ENCODE peak calls at places on chromosomes 5 and 9, in seven cellular contexts. D is cardiac muscle cell, L is mesenteric fat pad, J is activated T-cell treated with anti-CD3 and anti-CD28 coated beads for 1 hour, F is A549, U is fibroblast of gingiva, Y is PC-3. N is an unnamed sample.

GRCh38 chr9:91500509-91501011 is 76.9 kb upstream of the NFIL3 start:
- DNase-seq in J (no peak), L (no peak), F (peak; percentile 75), U (no peak), D (no peak), Y (peak; percentile 69), N (no peak)

GRCh38 chr5:93249651-93250289 is 331.2 kb downstream of the NR2F1-AS1 start:
- DNase-seq in D (no peak), L (no peak), J (no peak), F (no peak), U (no peak), Y (peak; percentile 76), N (no peak)

GRCh38 chr5:87121315-87122170 is 146.1 kb upstream of the RASA1 start:
- DNase-seq in Y (peak; percentile 96), F (peak; percentile 10), D (no peak), U (peak; percentile 75), J (no peak), L (no peak), N (no peak)

GRCh38 chr5:775960-776861 is 8.3 kb downstream of the ZDHHC11B start:
- DNase-seq in Y (no peak), U (no peak), L (peak; percentile 95), J (no peak), F (no peak), D (no peak), N (no peak)

GRCh38 chr9:91089405-91090131 is 272.1 kb downstream of the AUH start:
- DNase-seq in J (no peak), L (no peak), F (no peak), U (peak; percentile 68), D (peak; percentile 63), Y (peak; percentile 64), N (no peak)

GRCh38 chr9:87862536-87863268 is 20.0 kb upstream of the SPATA31E1 start:
- DNase-seq in F (peak; percentile 47), J (no peak), U (peak; percentile 49), L (no peak), D (no peak), Y (peak; percentile 73), N (no peak)

GRCh38 chr5:145189786-145190185 is 645.4 kb downstream of the PRELID2 start:
- DNase-seq in J (no peak), L (no peak), Y (no peak), F (no peak), U (no peak), D (no peak), N (no peak)

GRCh38 chr5:156473271-156473935 is 146.4 kb downstream of the SGCD start:
- DNase-seq in U (peak; percentile 15), F (no peak), L (no peak), Y (no peak), D (no peak), J (no peak), N (no peak)

GRCh38 chr5:73901045-73901444 is 275.0 kb downstream of the ARHGEF28 start:
- DNase-seq in Y (no peak), U (peak; percentile 50), D (no peak), L (no peak), F (peak; percentile 79), J (no peak), N (no peak)

GRCh38 chr5:151086905-151087360 is 6.1 kb upstream of the TNIP1 start:
- DNase-seq in F (no peak), D (no peak), U (no peak), J (peak; percentile 45), Y (no peak), L (no peak), N (no peak)

GRCh38 chr9:124280176-124280691 is 22.5 kb downstream of the NEK6 start:
- DNase-seq in F (no peak), D (no peak), L (no peak), U (peak; percentile 78), Y (peak; percentile 25), J (no peak), N (no peak)

GRCh38 chr5:74272019-74272775 is 368.3 kb downstream of the ENC1 start:
- DNase-seq in U (peak; percentile 10), L (no peak), F (no peak), Y (peak; percentile 51), D (no peak), J (no peak), N (peak; percentile 26)

GRCh38 chr5:95704150-95704549 is 21.4 kb upstream of the SPATA9 start:
- DNase-seq in L (no peak), U (peak; percentile 20), F (no peak), D (no peak), J (no peak), Y (no peak), N (no peak)

GRCh38 chr5:168307022-168307421 is 15.6 kb downstream of the WWC1 start:
- DNase-seq in U (no peak), D (no peak), F (no peak), L (no peak), J (no peak), Y (no peak), N (no peak)

GRCh38 chr9:36389590-36389989 is 10.5 kb downstream of the RNF38 start:
- DNase-seq in Y (no peak), U (no peak), L (no peak), J (no peak), F (no peak), D (no peak), N (no peak)

GRCh38 chr5:57408714-57409113 is 73.9 kb downstream of the ACTBL2 start:
- DNase-seq in Y (no peak), U (peak; percentile 73), J (no peak), L (no peak), D (no peak), F (no peak), N (no peak)

GRCh38 chr9:73269430-73270101 is 117.9 kb downstream of the ANXA1 start:
- DNase-seq in D (peak; percentile 60), F (peak; percentile 3), J (no peak), U (peak; percentile 51), L (no peak), Y (peak; percentile 38), N (no peak)

GRCh38 chr9:36450110-36450732 is 50.2 kb upstream of the RNF38 start:
- DNase-seq in F (peak; percentile 38), J (peak; percentile 4), U (peak; percentile 34), D (peak; percentile 66), Y (peak; percentile 72), L (no peak), N (peak; percentile 14)

GRCh38 chr9:33443047-33443446 is 4.3 kb downstream of the AQP3 start:
- DNase-seq in J (no peak), D (no peak), Y (peak; percentile 76), U (no peak), F (no peak), L (no peak), N (no peak)

GRCh38 chr5:57529864-57530263 is 47.3 kb upstream of the ACTBL2 start:
- DNase-seq in F (no peak), Y (no peak), U (no peak), J (no peak), D (no peak), L (no peak), N (no peak)

GRCh38 chr9:125161284-125161918 is 18.1 kb upstream of the SCAI start:
- DNase-seq in J (no peak), D (no peak), U (peak; percentile 81), Y (no peak), L (no peak), F (no peak), N (no peak)

GRCh38 chr5:108655750-108656450 is 91.8 kb upstream of the FER start:
- DNase-seq in L (no peak), Y (peak; percentile 87), J (no peak), F (no peak), D (no peak), U (peak; percentile 59), N (no peak)

GRCh38 chr9:77803423-77803822 is 155.3 kb upstream of the GNA14 start:
- DNase-seq in L (no peak), J (no peak), D (no peak), U (no peak), Y (no peak), F (no peak), N (no peak)

GRCh38 chr9:86061972-86062739 is 37.2 kb downstream of the GOLM1 start:
- DNase-seq in Y (no peak), L (peak; percentile 16), J (no peak), U (no peak), F (no peak), D (no peak), N (no peak)

GRCh38 chr9:14827805-14828204 is 82.4 kb downstream of the FREM1 start:
- DNase-seq in F (no peak), Y (no peak), D (no peak), L (no peak), J (no peak), U (no peak), N (no peak)

GRCh38 chr5:62082370-62082778 is 223.6 kb upstream of the KIF2A start:
- DNase-seq in D (no peak), Y (peak; percentile 85), U (peak; percentile 6), L (no peak), F (no peak), J (no peak), N (no peak)

GRCh38 chr9:121670447-121670846 is 19.0 kb downstream of the DAB2IP start:
- DNase-seq in J (no peak), D (no peak), Y (no peak), L (no peak), F (no peak), U (peak; percentile 61), N (no peak)

GRCh38 chr9:19151425-19152159 is 24.3 kb upstream of the PLIN2 start:
- DNase-seq in F (no peak), J (no peak), U (no peak), L (no peak), Y (no peak), D (no peak), N (no peak)

GRCh38 chr5:169070413-169070812 is 230.5 kb downstream of the SLIT3 start:
- DNase-seq in L (no peak), U (no peak), F (no peak), Y (no peak), D (no peak), J (no peak), N (no peak)

GRCh38 chr5:86679529-86679928 is 61.8 kb downstream of the COX7C start:
- DNase-seq in J (no peak), L (no peak), U (peak; percentile 73), F (peak; percentile 22), D (peak; percentile 53), Y (peak; percentile 79), N (peak; percentile 9)

GRCh38 chr5:126972062-126972895 is 58.1 kb downstream of the MARCHF3 start:
- DNase-seq in J (peak; percentile 4), Y (no peak), L (no peak), U (no peak), D (no peak), F (no peak), N (no peak)

GRCh38 chr9:134944351-134944802 is 26.7 kb upstream of the FCN1 start:
- DNase-seq in Y (no peak), F (no peak), D (peak; percentile 23), J (no peak), L (no peak), U (no peak), N (peak; percentile 44)

GRCh38 chr9:126327016-126327749 is 554 bp downstream of the MVB12B start:
- DNase-seq in D (no peak), L (peak; percentile 78), F (peak; percentile 44), J (peak; percentile 3), Y (no peak), U (no peak), N (no peak)

GRCh38 chr5:77101298-77101697 is 14.2 kb upstream of the ZBED3 start:
- DNase-seq in D (no peak), L (no peak), Y (peak; percentile 69), F (no peak), U (peak; percentile 42), J (no peak), N (no peak)